ENCODE peak calls at places on chromosomes 13 and 19, in ten cellular contexts. D, I, N, C, B, V, Y, Z, W and F are unnamed samples. For H3K36me3, the result is how much of the 10 kb centered on the place peaks cover.

GRCh38 chr19:7607874-7608560 is 12.4 kb downstream of the CAMSAP3 start:
- DNase-seq in D (no peak), I (no peak), N (no peak), C (no peak), B (no peak), V (no peak), Y (no peak), Z (no peak), W (no peak), F (no peak)

GRCh38 chr13:29993196-29993595 is 142.8 kb upstream of the UBL3 start:
- DNase-seq in D (peak), I (peak), N (no peak), C (no peak), B (no peak), V (no peak), Y (no peak), Z (no peak), W (no peak), F (no peak)

GRCh38 chr13:23497186-23497585 is 63.7 kb upstream of the SACS start:
- DNase-seq in D (no peak), I (no peak), N (no peak), C (no peak), B (no peak), V (no peak), Y (no peak), Z (no peak), W (no peak), F (no peak)

GRCh38 chr13:59823495-59823894 is 340.2 kb downstream of the DIAPH3 start:
- DNase-seq in D (no peak), I (no peak), N (no peak), C (no peak), B (no peak), V (no peak), Y (no peak), Z (no peak), W (peak), F (peak)

GRCh38 chr13:42992585-42993122 is 613 bp upstream of the EPSTI1 start:
- DNase-seq in D (no peak), I (no peak), N (no peak), C (no peak), B (no peak), V (no peak), Y (no peak), Z (no peak), W (no peak), F (no peak)

GRCh38 chr19:15154002-15154612 is 46.7 kb downstream of the NOTCH3 start:
- DNase-seq in D (peak), I (no peak), N (peak), C (peak), B (no peak), V (no peak), Y (no peak), Z (peak), W (peak), F (no peak)

GRCh38 chr13:63614874-63615612 is 2199.4 kb upstream of the PCDH20 start:
- DNase-seq in D (no peak), I (no peak), N (no peak), C (no peak), B (no peak), V (no peak), Y (no peak), Z (no peak), W (no peak), F (no peak)

GRCh38 chr13:49499889-49500660 is 4.3 kb downstream of the PHF11 start:
- DNase-seq in D (no peak), I (no peak), N (no peak), C (no peak), B (no peak), V (no peak), Y (no peak), Z (no peak), W (no peak), F (no peak)

GRCh38 chr19:39671739-39672363 is 16.1 kb downstream of the LGALS16 start:
- DNase-seq in D (peak), I (peak), N (peak), C (no peak), B (peak), V (no peak), Y (peak), Z (no peak), W (peak), F (peak)

GRCh38 chr13:43411741-43412140 is 375.0 kb downstream of the ENOX1 start:
- DNase-seq in D (no peak), I (no peak), N (no peak), C (peak), B (no peak), V (no peak), Y (no peak), Z (no peak), W (no peak), F (no peak)

GRCh38 chr19:15178629-15179308 is 22.0 kb downstream of the NOTCH3 start:
- DNase-seq in D (peak), I (no peak), N (no peak), C (no peak), B (no peak), V (no peak), Y (no peak), Z (peak), W (no peak), F (no peak)

GRCh38 chr13:41306271-41307150 is 4.6 kb upstream of the NAA16 start:
- DNase-seq in D (no peak), I (no peak), N (peak), C (no peak), B (no peak), V (no peak), Y (no peak), Z (no peak), W (peak), F (no peak)

GRCh38 chr13:39881887-39882286 is 226.4 kb downstream of the COG6 start:
- DNase-seq in D (no peak), I (no peak), N (no peak), C (no peak), B (no peak), V (no peak), Y (no peak), Z (no peak), W (peak), F (no peak)

GRCh38 chr13:90360785-90361184 is 986.7 kb upstream of the MIR17HG start:
- DNase-seq in D (no peak), I (no peak), N (no peak), C (no peak), B (no peak), V (no peak), Y (no peak), Z (no peak), W (no peak), F (no peak)

GRCh38 chr19:47897857-47898256 is 11.7 kb upstream of the SULT2A1 start:
- DNase-seq in D (no peak), I (no peak), N (no peak), C (no peak), B (no peak), V (no peak), Y (peak), Z (no peak), W (no peak), F (no peak)

GRCh38 chr19:40357655-40358054 is 9.2 kb downstream of the PLD3 start:
- DNase-seq in D (no peak), I (no peak), N (no peak), C (no peak), B (no peak), V (no peak), Y (no peak), Z (no peak), W (peak), F (no peak)

GRCh38 chr19:49422407-49423277 is 599 bp downstream of the PTH2 start:
- DNase-seq in D (peak), I (no peak), N (no peak), C (no peak), B (no peak), V (no peak), Y (no peak), Z (peak), W (peak), F (no peak)

GRCh38 chr13:109922518-109922917 is 136.1 kb upstream of the IRS2 start:
- DNase-seq in D (no peak), I (no peak), N (no peak), C (no peak), B (no peak), V (no peak), Y (no peak), Z (no peak), W (no peak), F (no peak)

GRCh38 chr13:101915333-101915732 is 462.9 kb downstream of the ITGBL1 start:
- DNase-seq in D (peak), I (no peak), N (no peak), C (no peak), B (no peak), V (no peak), Y (no peak), Z (no peak), W (no peak), F (no peak)
- TF ChIP-seq POLR2AphosphoS5 in D (no peak), I (no peak), N (no peak), C (no peak), B (no peak), V (no peak), Y (no peak), Z (no peak), W (no peak), F (no peak)

GRCh38 chr19:2280633-2281264 is 1.2 kb downstream of the PEAK3 start:
- DNase-seq in D (no peak), I (no peak), N (no peak), C (no peak), B (no peak), V (no peak), Y (no peak), Z (no peak), W (no peak), F (no peak)

GRCh38 chr19:2286402-2287140 is 4.6 kb upstream of the PEAK3 start:
- DNase-seq in D (no peak), I (no peak), N (no peak), C (no peak), B (no peak), V (no peak), Y (no peak), Z (no peak), W (no peak), F (no peak)

GRCh38 chr19:2282062-2282861 is at the start of gene PEAK3:
- DNase-seq in D (peak), I (peak), N (no peak), C (peak), B (peak), V (no peak), Y (peak), Z (peak), W (peak), F (no peak)

GRCh38 chr19:2283835-2284507 is 2.0 kb upstream of the PEAK3 start:
- DNase-seq in D (no peak), I (no peak), N (no peak), C (no peak), B (no peak), V (no peak), Y (no peak), Z (no peak), W (no peak), F (no peak)

DNA sequence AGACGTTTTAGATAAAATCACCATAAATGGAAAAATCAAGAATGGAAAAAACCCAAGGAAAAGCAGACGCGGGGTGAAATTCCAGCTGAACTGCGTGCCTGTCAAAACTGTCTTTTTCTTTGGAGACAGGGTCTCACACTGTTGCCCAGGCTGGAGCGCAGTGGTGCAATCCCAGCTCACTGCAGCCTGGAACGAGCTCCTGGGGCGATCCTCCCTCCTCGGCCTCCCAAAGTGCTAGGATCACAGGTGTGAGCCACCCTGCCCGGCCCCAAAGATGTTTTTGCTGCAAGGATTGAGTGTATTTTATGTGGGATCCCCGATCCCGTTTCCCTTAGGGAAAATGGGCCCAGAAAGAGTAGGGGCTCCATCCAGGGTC is 875 bp upstream of the PEAK3 start:
- DNase-seq in D (no peak), I (no peak), N (no peak), C (no peak), B (no peak), V (no peak), Y (no peak), Z (no peak), W (no peak), F (no peak)
- H3K36me3 ChIP-seq in D (under half), I (under half), N (under half), C (under half), B (under half), V (under half), Y (under half), Z (under half), W (under half), F (under half)

GRCh38 chr19:13024958-13025653 is 29.8 kb downstream of the NFIX start:
- DNase-seq in D (peak), I (no peak), N (no peak), C (peak), B (no peak), V (no peak), Y (no peak), Z (no peak), W (peak), F (no peak)
- TF ChIP-seq POLR2AphosphoS5 in D (no peak), I (no peak), N (no peak), C (no peak), B (peak), V (no peak), Y (no peak), Z (no peak), W (no peak), F (no peak)

DNA sequence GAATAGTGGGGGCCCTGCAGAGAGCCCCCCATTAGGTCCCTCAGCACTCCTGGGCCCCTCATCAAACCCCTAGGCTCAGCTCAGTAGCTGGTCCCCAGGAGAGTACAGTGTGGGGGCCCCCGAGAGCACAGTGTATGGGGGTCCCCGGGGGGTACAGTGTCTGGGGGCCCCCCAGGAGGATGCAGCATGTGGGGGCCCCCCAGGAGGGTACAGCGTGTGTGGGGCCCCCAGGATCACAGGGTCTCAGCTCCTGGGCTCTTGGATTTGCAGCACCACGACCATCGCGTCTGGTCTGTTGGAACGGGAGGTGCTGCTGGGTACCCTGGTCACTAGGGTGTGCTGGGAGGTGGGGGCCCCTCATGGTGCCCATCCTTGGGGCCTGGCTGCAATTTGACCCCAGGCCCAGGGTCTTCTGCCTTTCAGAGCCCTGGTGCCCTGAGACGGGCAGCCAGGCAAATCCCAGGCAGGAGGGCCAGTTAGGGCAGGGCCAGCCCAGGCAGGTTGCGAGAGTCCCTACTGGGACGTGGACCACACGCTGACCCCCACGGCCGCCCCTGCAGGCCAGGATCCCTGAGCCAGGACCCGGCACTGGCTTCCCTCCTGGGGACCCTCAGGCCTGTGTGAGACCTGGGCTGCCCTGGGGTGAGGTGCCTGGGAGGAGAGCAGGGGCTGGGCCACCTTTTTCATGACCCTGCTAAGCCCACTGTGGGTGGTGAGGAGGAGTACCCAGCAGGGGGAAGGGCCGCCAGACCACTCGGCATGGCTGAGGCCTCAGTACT is 13.6 kb downstream of the CBARP start:
- DNase-seq in D (no peak), I (no peak), N (no peak), C (no peak), B (no peak), V (no peak), Y (no peak), Z (no peak), W (no peak), F (no peak)
- H3K36me3 ChIP-seq in D (under half), I (under half), N (under half), C (under half), B (under half), V (under half), Y (half or more), Z (half or more), W (under half), F (under half)

GRCh38 chr19:2237051-2237868 is 636 bp downstream of the SF3A2 start:
- DNase-seq in D (no peak), I (no peak), N (no peak), C (no peak), B (no peak), V (no peak), Y (no peak), Z (no peak), W (no peak), F (no peak)

GRCh38 chr19:2235026-2235395 is 1.1 kb downstream of the PLEKHJ1 start:
- DNase-seq in D (no peak), I (no peak), N (no peak), C (no peak), B (no peak), V (no peak), Y (no peak), Z (no peak), W (no peak), F (no peak)

GRCh38 chr19:2237869-2238153 is 1.2 kb downstream of the SF3A2 start:
- DNase-seq in D (no peak), I (no peak), N (no peak), C (no peak), B (no peak), V (no peak), Y (no peak), Z (no peak), W (no peak), F (no peak)

GRCh38 chr19:2235396-2236284 is 489 bp downstream of the PLEKHJ1 start:
- DNase-seq in D (peak), I (no peak), N (no peak), C (peak), B (no peak), V (peak), Y (peak), Z (no peak), W (no peak), F (no peak)

DNA sequence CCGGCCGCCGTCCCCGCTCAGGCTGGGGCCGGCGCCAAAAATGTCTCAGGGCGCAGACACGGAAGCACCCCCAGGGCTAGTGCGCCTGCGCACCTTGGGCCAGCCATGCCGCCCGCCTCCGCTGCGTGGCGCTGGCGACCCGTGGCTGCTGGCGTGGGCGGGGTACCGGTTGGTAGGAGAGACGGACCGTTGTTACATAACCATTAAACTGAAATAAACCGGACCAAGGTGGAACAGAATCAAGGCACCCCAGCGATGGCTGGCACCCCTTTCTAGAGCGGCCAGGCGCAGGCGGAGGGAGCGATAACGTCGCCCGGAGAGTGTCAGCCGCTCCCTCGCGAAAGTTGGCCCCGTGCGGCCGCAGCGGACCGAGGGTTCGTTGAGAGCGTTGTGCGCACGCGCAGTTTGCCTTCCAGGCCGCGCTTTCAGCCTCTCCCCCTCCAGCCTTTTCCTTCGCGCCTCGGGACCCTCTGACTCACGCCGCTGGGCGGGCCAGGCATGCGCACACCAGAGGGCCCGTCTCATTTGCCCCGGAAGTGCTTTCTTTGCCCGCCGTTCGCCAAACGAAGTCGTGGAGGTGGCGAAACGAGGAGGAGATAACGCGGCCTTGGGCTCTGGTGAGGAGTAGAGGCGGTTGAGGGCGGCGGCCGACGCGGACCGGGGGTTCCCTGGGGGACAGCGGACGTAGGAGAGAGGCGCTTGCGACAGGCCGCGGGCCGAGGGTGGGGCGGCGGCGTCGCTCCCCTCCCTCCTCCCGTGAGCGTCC is at the start of the genes PLEKHJ1 and SF3A2:
- DNase-seq in D (peak), I (peak), N (peak), C (peak), B (peak), V (peak), Y (peak), Z (peak), W (peak), F (peak)
- TF ChIP-seq POLR2AphosphoS5 in D (peak), I (peak), N (peak), C (peak), B (peak), V (peak), Y (peak), Z (peak), W (peak), F (peak)

DNA sequence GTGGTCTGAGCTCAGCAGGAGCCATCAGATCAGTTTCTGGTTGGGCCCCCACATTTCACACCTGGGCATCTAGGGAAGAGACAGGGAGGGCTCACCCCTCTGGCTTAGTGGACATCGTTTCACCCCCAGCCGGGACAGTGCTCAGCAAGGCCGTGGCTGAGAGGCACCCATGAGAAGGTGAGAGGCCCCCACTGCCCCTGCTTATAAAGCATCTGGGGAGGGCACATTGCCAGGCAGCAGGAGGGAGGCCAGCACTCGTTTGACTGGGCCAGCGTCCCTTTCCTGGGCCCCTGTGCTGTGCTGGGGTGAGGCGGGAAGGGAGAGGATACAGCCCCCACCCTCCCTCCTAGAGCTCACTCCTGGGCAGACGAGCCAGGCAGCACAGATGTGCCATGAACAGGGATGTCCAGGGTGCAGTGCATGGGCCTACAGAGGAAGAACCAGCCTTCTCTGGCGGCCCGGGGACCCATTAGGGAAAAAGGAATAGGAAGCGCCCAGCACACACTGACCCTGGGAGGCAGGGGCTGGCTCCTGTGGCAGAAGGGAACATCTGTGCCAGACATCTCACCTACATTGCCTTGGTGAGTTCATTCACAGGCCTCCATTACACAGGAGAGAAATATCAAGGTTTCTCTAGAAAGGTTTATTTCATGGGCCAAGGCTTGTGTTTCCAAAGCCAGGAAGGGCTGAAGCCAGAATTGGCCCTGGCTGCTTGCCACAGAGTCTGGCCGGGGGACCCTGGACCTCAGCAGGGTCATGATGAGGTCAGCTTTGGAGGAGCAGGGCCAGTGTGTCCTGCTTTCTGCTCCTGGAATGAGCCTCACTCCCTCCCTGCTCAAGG is 7.7 kb downstream of the AP1M1 start:
- DNase-seq in D (no peak), I (no peak), N (no peak), C (no peak), B (no peak), V (no peak), Y (no peak), Z (no peak), W (no peak), F (no peak)
- H3K36me3 ChIP-seq in D (under half), I (half or more), N (under half), C (under half), B (under half), V (under half), Y (half or more), Z (under half), W (under half), F (under half)

GRCh38 chr13:111972261-111972780 is 94.6 kb upstream of the SOX1 start:
- DNase-seq in D (no peak), I (no peak), N (no peak), C (no peak), B (no peak), V (no peak), Y (no peak), Z (no peak), W (no peak), F (no peak)
- TF ChIP-seq POLR2AphosphoS5 in D (no peak), I (no peak), N (no peak), C (no peak), B (no peak), V (no peak), Y (no peak), Z (no peak), W (no peak), F (no peak)

DNA sequence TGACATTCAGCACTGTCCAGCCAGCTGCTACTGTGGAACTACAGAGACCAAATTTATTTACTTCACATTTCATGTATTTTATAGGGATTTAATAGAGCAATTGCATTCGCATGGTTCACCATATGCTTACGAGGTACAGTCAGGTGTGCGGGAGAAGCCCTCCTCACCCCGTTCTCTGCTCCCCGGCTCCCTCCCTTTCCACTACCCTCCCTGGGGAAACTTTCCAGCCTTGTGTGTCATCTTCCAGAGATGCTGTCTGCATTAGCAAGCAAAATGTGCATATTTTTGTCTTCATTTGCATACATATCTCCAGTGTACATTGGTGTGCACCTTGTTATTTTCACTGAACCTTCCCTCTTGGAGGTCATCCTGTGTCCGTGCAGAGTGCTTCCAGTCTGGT is 47.3 kb downstream of the SMARCA4 start:
- DNase-seq in D (no peak), I (no peak), N (no peak), C (no peak), B (no peak), V (no peak), Y (no peak), Z (no peak), W (no peak), F (no peak)
- H3K36me3 ChIP-seq in D (half or more), I (under half), N (half or more), C (under half), B (under half), V (under half), Y (half or more), Z (half or more), W (under half), F (under half)